ENCODE peak calls at places on chromosomes 2 and 18, in nine cellular contexts. R, O, E, G, F, H, D, S and K are unnamed samples. For H3K36me3, the result is how much of the 10 kb centered on the place peaks cover.

GRCh38 chr2:102366406-102367112 is 11.0 kb downstream of the IL18R1 start:
- DNase-seq in R (no peak), O (no peak), E (no peak), G (no peak), F (no peak), H (no peak), D (no peak), S (no peak), K (no peak)

GRCh38 chr18:44467718-44468117 is 213.0 kb upstream of the SETBP1 start:
- DNase-seq in R (no peak), O (no peak), E (no peak), G (no peak), F (no peak), H (no peak), D (no peak), S (no peak), K (no peak)

GRCh38 chr2:41992700-41993070 is 55.1 kb upstream of the PKDCC start:
- DNase-seq in R (peak), O (no peak), E (no peak), G (no peak), F (no peak), H (no peak), D (no peak), S (no peak), K (no peak)

GRCh38 chr18:74963820-74964446 is 245.0 kb downstream of the PTGR3 start:
- DNase-seq in R (peak), O (peak), E (no peak), G (no peak), F (peak), H (no peak), D (peak), S (peak), K (peak)

GRCh38 chr18:48887905-48888531 is 62.7 kb downstream of the SMAD7 start:
- DNase-seq in R (peak), O (no peak), E (no peak), G (no peak), F (no peak), H (peak), D (no peak), S (no peak), K (no peak)

GRCh38 chr2:223587301-223587700 is 14.9 kb downstream of the SCG2 start:
- DNase-seq in R (no peak), O (no peak), E (no peak), G (no peak), F (no peak), H (no peak), D (peak), S (no peak), K (no peak)

GRCh38 chr2:230449901-230450467 is 34.0 kb downstream of the SP100 start:
- DNase-seq in R (no peak), O (no peak), E (no peak), G (no peak), F (no peak), H (no peak), D (no peak), S (no peak), K (no peak)

GRCh38 chr2:85112906-85113625 is 20.1 kb upstream of the TCF7L1 start:
- DNase-seq in R (no peak), O (no peak), E (no peak), G (no peak), F (no peak), H (no peak), D (no peak), S (no peak), K (no peak)

GRCh38 chr2:15667579-15668556 is 76.2 kb downstream of the DDX1 start:
- DNase-seq in R (no peak), O (no peak), E (no peak), G (no peak), F (no peak), H (no peak), D (no peak), S (peak), K (no peak)

GRCh38 chr2:27737676-27738348 is 33.7 kb upstream of the MRPL33 start:
- DNase-seq in R (no peak), O (no peak), E (no peak), G (no peak), F (no peak), H (no peak), D (peak), S (peak), K (no peak)

GRCh38 chr2:69828913-69829242 is 582 bp upstream of the GMCL1 start:
- DNase-seq in R (no peak), O (no peak), E (no peak), G (no peak), F (no peak), H (no peak), D (no peak), S (no peak), K (no peak)

GRCh38 chr2:3424171-3424795 is 44.8 kb downstream of the TRAPPC12 start:
- DNase-seq in R (no peak), O (no peak), E (no peak), G (no peak), F (no peak), H (no peak), D (no peak), S (no peak), K (no peak)
- TF ChIP-seq CTCF in R (peak), O (no peak), E (peak), G (no peak), F (no peak), H (no peak), D (no peak), S (no peak), K (peak)

DNA sequence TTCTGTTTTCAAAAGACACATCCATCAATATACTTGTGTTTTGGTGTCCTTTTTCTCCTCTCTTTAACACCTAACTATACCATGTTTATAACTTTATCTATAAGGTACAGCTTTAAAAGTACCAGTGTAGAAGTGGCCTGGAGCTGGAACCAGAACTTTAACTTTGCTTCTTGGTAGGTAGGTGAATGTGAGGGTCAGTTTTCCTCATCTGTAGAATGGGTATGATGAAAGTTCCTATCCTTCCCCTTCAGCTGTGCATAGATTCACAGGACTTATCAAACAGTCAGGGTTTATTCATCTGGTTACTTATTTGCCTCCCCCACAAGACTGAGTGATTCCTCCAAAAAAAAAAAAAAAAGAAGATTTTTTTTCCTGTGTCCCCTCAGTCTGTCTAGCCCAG is 12.7 kb downstream of the KCTD1 start:
- DNase-seq in R (no peak), O (no peak), E (no peak), G (no peak), F (no peak), H (no peak), D (no peak), S (no peak), K (no peak)
- H3K36me3 ChIP-seq in R (under half), O (under half), E (under half), G (under half), F (under half), H (under half), D (under half), S (under half), K (under half)

GRCh38 chr2:236873666-236874065 is 212.0 kb upstream of the COPS8 start:
- DNase-seq in R (no peak), O (no peak), E (no peak), G (no peak), F (no peak), H (no peak), D (no peak), S (no peak), K (no peak)

GRCh38 chr2:236872971-236873370 is 212.7 kb upstream of the COPS8 start:
- DNase-seq in R (no peak), O (no peak), E (no peak), G (no peak), F (no peak), H (no peak), D (no peak), S (no peak), K (no peak)

GRCh38 chr2:236872015-236872414 is 213.7 kb upstream of the COPS8 start:
- DNase-seq in R (no peak), O (no peak), E (no peak), G (no peak), F (no peak), H (no peak), D (no peak), S (no peak), K (no peak)

GRCh38 chr2:236870401-236870800 is 215.3 kb upstream of the COPS8 start:
- DNase-seq in R (peak), O (no peak), E (no peak), G (no peak), F (no peak), H (no peak), D (no peak), S (no peak), K (no peak)

GRCh38 chr2:236871500-236872001 is 214.1 kb upstream of the COPS8 start:
- DNase-seq in R (no peak), O (no peak), E (peak), G (peak), F (peak), H (peak), D (peak), S (peak), K (no peak)
- H3K27ac ChIP-seq in R (no peak), O (no peak), E (peak), G (peak), F (no peak), H (no peak), D (peak), S (peak), K (peak)

GRCh38 chr18:34225218-34225553 is 473 bp upstream of the NOL4 start:
- DNase-seq in R (no peak), O (no peak), E (no peak), G (no peak), F (no peak), H (no peak), D (no peak), S (no peak), K (no peak)
- TF ChIP-seq CTCF in R (no peak), O (no peak), E (no peak), G (no peak), F (no peak), H (no peak), D (no peak), S (no peak), K (no peak)

GRCh38 chr2:100008960-100009359 is 133.4 kb downstream of the AFF3 start:
- DNase-seq in R (no peak), O (no peak), E (no peak), G (no peak), F (no peak), H (no peak), D (no peak), S (peak), K (no peak)
- H3K36me3 ChIP-seq in R (under half), O (under half), E (under half), G (under half), F (under half), H (under half), D (under half), S (under half), K (under half)